ENCODE peak calls at places on chromosome 10, in four cellular contexts. E, R, M and P are unnamed samples.

GRCh38 chr10:126749030-126749655 is 78.7 kb upstream of the C10orf90 start:
- DNase-seq in E (peak), R (peak), M (peak), P (peak)

GRCh38 chr10:129517680-129518057 is 50.6 kb downstream of the MGMT start:
- DNase-seq in E (no peak), R (no peak), M (no peak), P (no peak)

GRCh38 chr10:103720328-103720963 is 134.9 kb downstream of the SH3PXD2A start:
- DNase-seq in E (no peak), R (peak), M (no peak), P (no peak)

GRCh38 chr10:77846718-77847311 is 79.7 kb downstream of the DLG5 start:
- DNase-seq in E (peak), R (peak), M (peak), P (peak)

GRCh38 chr10:90602815-90603600 is 254.8 kb downstream of the HTR7 start:
- DNase-seq in E (peak), R (peak), M (no peak), P (no peak)

GRCh38 chr10:12201543-12201942 is 5.6 kb downstream of the CDC123 start:
- DNase-seq in E (no peak), R (no peak), M (no peak), P (no peak)

GRCh38 chr10:76017026-76017732 is 585.8 kb downstream of the LRMDA start:
- DNase-seq in E (no peak), R (peak), M (no peak), P (no peak)

GRCh38 chr10:103645141-103646054 is 151.9 kb downstream of the NEURL1 start:
- DNase-seq in E (peak), R (peak), M (no peak), P (no peak)

GRCh38 chr10:62085404-62085803 is 183.2 kb downstream of the RTKN2 start:
- DNase-seq in E (no peak), R (no peak), M (no peak), P (no peak)

GRCh38 chr10:71868192-71868697 is 17.2 kb upstream of the PSAP start:
- DNase-seq in E (peak), R (peak), M (no peak), P (no peak)

GRCh38 chr10:18233775-18234174 is 93.6 kb downstream of the CACNB2 start:
- DNase-seq in E (no peak), R (no peak), M (no peak), P (no peak)

GRCh38 chr10:30812018-30812851 is 182.7 kb upstream of the LYZL2 start:
- DNase-seq in E (peak), R (peak), M (no peak), P (no peak)

GRCh38 chr10:85620807-85621206 is 745.8 kb downstream of the GRID1 start:
- DNase-seq in E (no peak), R (no peak), M (no peak), P (no peak)

GRCh38 chr10:48724127-48724526 is 39.5 kb downstream of the WDFY4 start:
- DNase-seq in E (no peak), R (no peak), M (no peak), P (no peak)

GRCh38 chr10:20688797-20689544 is 208.1 kb downstream of the NEBL start:
- DNase-seq in E (no peak), R (no peak), M (no peak), P (no peak)

GRCh38 chr10:116864436-116864835 is 15.1 kb downstream of the ENO4 start:
- DNase-seq in E (no peak), R (no peak), M (no peak), P (no peak)

GRCh38 chr10:98460837-98461499 is 14.2 kb upstream of the HPS1 start:
- DNase-seq in E (peak), R (peak), M (no peak), P (no peak)

GRCh38 chr10:129411146-129411705 is 55.8 kb upstream of the MGMT start:
- DNase-seq in E (no peak), R (no peak), M (no peak), P (peak)

GRCh38 chr10:92074126-92074887 is 150.7 kb downstream of the BTAF1 start:
- DNase-seq in E (no peak), R (peak), M (no peak), P (no peak)

GRCh38 chr10:125160856-125161569 is 650 bp upstream of the CTBP2 start:
- DNase-seq in E (peak), R (peak), M (no peak), P (peak)

GRCh38 chr10:125159932-125160855 is at the start of gene CTBP2:
- DNase-seq in E (no peak), R (peak), M (no peak), P (peak)

GRCh38 chr10:125159486-125159931 is 854 bp downstream of the CTBP2 start:
- DNase-seq in E (no peak), R (peak), M (no peak), P (no peak)

GRCh38 chr10:125162181-125162906 is 2.0 kb upstream of the CTBP2 start:
- DNase-seq in E (no peak), R (peak), M (no peak), P (peak)

GRCh38 chr10:125161570-125162139 is 1.3 kb upstream of the CTBP2 start:
- DNase-seq in E (no peak), R (no peak), M (no peak), P (peak)
- TF ChIP-seq CTCF in E (no peak), R (peak), M (no peak), P (no peak)

DNA sequence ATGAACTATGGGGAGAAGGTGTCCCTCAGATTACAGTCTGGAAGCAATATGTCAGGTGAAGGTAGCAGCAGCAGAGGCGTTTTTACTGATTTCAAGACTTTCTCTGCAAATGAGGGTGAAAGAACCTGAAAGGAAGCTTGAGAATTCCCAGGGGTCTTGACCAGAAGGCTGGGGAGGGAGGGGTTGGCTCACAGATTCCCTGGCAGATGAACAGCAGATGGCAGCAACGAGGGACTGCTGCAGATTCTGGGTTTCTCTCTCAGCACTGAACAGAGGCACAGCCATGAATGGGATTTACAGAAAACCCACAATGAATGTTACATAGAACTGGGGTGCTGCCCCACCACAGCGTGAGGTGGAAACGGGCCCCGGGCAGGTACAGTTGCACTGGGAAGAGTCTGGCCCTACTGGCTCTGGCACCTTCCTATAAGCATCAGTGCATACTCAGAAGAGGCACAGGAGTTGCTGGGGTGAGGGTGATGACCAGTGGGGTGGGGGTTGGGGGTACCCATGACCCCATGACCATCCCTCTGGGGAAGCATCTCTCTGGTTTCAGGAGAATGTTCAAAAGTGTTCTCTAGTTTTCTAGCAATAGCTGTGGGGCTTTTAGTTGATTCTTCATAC is 317.8 kb downstream of the SH2D4B start:
- DNase-seq in E (no peak), R (no peak), M (no peak), P (peak)
- TF ChIP-seq CTCF in E (no peak), R (no peak), M (no peak), P (peak)

DNA sequence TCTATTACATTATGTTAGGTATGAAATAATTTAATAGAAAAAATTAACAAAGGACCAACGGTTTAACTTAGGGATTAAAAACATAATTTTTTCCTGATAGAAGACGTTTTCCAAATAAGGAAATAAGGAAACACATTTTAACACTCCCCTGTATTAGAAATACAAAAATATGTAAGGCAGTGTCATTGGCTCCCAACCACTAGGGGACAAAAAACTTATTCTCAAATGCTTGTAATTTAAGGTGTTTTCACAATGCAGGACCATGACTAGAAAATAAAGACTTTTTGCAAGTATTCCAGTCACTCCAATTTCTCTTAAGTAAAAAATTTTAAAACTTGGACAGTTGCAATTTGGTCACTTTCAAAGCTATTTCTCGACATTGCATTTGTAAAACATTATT is 98.8 kb upstream of the ODAD2 start:
- DNase-seq in E (no peak), R (no peak), M (no peak), P (no peak)
- TF ChIP-seq CTCF in E (peak), R (no peak), M (no peak), P (peak)

DNA sequence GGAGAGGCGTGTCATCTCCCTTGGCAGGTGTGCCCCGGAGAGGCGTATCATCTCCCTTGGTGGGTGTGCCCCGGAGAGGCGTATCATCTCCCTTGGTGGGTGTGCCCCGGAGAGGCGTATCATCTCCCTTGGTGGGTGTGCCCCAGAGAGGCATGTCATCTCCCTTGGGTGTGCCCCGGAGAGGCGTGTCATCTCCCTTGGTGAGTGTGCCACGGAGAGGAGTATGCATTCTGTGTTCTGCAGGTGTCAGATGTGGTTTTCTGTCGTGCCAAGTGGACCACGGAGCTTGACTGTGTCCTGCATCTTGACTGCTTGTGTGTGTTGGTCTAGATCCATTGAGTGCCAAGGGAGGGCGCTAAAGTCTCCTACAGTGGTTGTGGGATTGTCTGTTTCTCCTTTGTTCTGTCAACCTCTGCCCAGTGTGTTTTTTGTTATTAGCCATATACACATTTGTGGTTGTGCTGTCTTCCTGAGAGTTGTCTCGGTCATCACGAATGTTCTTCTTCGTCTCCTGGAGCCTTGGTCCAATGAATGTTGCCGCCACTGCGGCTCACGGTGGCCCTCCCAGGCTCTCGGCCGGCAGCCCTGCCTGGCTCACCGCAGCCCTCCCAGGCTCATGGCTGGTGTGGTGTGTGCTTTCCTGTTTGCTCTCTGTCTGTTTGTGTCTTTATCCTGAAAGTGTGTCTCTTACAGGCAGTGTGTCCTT is 96.8 kb downstream of the INPP5A start:
- DNase-seq in E (no peak), R (no peak), M (no peak), P (no peak)
- TF ChIP-seq CTCF in E (no peak), R (no peak), M (no peak), P (no peak)

DNA sequence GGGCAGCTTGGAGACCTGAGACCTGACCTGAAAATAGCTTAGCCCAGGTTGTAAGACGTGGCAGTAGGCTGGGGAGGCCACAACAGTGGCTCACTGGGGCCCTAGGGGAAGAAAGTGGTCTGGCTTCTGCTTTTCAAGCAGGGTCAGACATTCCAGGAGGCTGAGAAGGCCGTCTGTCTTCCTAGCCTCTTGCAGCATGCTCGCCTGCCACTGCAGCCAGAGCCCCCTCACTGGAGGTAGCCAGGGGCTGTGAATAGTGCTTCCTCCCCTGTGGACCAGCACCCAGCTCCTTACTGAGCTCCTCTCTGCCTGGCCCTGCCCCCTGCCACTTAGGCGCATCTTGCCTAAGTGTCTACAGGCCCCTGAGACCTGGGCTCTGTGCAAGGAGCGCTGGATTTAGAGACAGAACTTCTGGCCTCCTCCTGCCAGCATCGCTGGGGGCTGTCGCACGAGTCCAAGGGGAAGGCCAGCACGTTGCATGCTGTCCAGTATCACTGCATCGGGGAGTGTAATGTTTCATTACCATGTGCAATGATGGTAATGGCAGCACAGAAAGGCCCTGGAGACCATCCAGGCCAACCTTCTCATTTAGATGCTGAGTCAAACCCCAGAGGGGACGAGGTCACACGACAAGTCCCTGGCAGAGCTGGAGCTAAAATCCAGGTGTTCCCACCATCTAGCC is 12.7 kb downstream of the ZMIZ1 start:
- DNase-seq in E (peak), R (peak), M (no peak), P (no peak)
- TF ChIP-seq CTCF in E (no peak), R (no peak), M (no peak), P (no peak)

GRCh38 chr10:26627320-26627719 is 70.2 kb upstream of the PDSS1 start:
- DNase-seq in E (no peak), R (no peak), M (no peak), P (no peak)
- TF ChIP-seq CTCF in E (no peak), R (no peak), M (no peak), P (no peak)

DNA sequence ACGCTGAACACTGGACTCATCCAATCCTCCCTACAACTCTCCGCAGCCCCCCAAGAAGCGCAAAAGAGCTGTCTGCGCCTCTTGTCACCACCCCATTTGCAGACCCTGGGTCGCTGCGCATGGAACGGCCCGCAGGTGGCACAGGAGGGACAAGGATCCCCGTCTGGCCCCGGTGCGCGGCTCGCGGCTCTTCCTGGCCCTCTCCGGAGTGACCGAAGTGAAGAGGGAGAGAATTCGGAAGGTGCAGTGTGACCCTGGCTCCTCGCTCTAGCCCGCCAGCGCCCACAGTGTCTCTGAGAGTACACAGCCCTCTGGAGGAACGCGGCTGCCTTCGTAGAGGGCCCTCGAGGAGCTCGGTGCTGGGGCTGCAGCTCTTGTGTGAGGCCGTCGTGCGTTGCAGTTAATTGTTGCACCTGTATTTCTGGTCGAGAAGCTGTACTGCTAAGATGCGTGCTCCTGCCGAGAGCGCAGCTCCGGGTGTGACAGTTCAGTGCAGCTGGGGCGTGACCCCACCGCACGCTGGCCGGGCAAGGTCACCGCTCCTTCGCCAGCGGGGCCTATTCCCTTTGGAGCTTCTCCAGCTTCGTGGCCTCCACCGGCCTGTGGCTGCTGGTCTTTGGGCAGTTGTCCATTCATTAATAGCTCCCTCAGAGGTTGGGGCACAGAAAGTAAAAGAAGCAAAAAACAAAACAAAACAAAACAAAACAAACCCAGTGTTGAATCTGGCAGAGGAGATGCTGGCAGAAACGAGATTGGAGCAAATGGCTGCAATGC is 119.0 kb downstream of the SEC23IP start:
- DNase-seq in E (no peak), R (no peak), M (no peak), P (no peak)
- TF ChIP-seq CTCF in E (no peak), R (no peak), M (no peak), P (no peak)

DNA sequence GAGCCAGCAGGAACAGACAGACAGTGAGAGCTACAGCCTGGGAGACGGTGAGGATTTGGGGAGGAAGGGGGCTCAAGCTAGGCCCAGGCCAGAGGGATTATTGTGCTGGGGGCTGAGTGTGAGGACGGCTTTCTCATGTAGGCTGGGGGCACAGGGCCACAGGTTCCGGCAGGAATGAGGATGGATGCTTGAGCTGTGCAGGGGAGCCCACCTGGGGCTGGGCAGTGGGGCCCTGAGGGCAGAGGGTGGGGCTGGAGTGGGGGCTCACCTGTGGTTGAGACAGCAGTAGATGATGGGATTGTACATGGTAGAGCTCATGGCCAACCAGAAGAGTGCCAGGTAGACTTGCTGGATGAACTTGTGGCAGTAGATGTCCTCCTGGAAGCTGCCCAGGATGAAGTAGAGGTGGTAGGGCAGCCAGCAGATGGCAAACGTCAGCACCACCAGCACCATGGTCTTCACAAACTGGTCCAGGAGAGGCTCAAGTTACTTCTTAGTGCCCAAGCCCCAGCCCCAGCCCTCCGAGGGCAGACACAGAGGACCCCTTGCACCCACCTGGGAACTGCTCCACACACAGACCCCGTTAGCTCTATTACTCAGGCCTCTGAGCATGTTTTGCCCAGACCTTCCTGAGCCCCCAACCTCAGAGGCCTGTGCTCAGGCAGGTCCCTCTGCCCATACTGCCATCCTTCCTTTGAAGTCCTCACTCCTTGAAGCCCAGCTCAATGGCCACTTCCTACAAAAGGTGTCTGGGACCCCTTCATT is 9.7 kb downstream of the TACR2 start:
- DNase-seq in E (no peak), R (no peak), M (no peak), P (no peak)
- TF ChIP-seq CTCF in E (no peak), R (no peak), M (no peak), P (no peak)